ENCODE peak calls at places on chromosomes 7 and 10, in six cellular contexts. G, O, A, N, P and K are unnamed samples.

GRCh38 chr10:43024942-43025700 is 51.7 kb upstream of the RET start:
- DNase-seq in O (no peak), P (no peak), G (no peak), A (no peak), N (no peak), K (no peak)

GRCh38 chr7:100965723-100966541 is 3.4 kb upstream of the MUC12 start:
- DNase-seq in G (peak), P (peak), N (peak), A (peak), O (peak), K (peak)

GRCh38 chr7:33841658-33842057 is 63.7 kb upstream of the BMPER start:
- DNase-seq in A (peak), O (peak), P (no peak), G (peak), N (no peak), K (no peak)

GRCh38 chr7:38054199-38054598 is 123.8 kb upstream of the STARD3NL start:
- DNase-seq in O (no peak), G (no peak), A (no peak), N (no peak), P (no peak), K (no peak)

GRCh38 chr10:78375854-78376785 is 342.5 kb downstream of the RPS24 start:
- DNase-seq in P (no peak), G (no peak), N (no peak), A (no peak), O (no peak), K (no peak)

GRCh38 chr10:86941426-86941825 is 16.0 kb downstream of the MMRN2 start:
- DNase-seq in O (no peak), N (no peak), G (no peak), A (no peak), P (no peak), K (no peak)

GRCh38 chr7:73822319-73823173 is 8.2 kb upstream of the CLDN4 start:
- DNase-seq in P (no peak), G (peak), A (peak), N (no peak), O (peak), K (no peak)

GRCh38 chr7:618539-619355 is 99.1 kb upstream of the PDGFA start:
- DNase-seq in N (no peak), O (no peak), P (no peak), A (no peak), G (no peak), K (peak)

GRCh38 chr10:49601857-49602256 is 8.3 kb upstream of the SLC18A3 start:
- DNase-seq in N (no peak), P (no peak), G (peak), O (peak), A (peak), K (no peak)

GRCh38 chr10:43012578-43012977 is 64.3 kb upstream of the RET start:
- DNase-seq in P (no peak), N (no peak), G (no peak), O (no peak), A (no peak), K (no peak)

GRCh38 chr7:142880886-142881505 is 4.5 kb downstream of the TRPV6 start:
- DNase-seq in A (no peak), N (no peak), G (peak), P (no peak), O (peak), K (no peak)

GRCh38 chr10:11359849-11360248 is 251.6 kb downstream of the USP6NL start:
- DNase-seq in P (no peak), N (no peak), A (no peak), G (no peak), O (no peak), K (no peak)

GRCh38 chr7:76364198-76364584 is 5.4 kb upstream of the YWHAG start:
- DNase-seq in P (no peak), A (peak), O (peak), N (no peak), G (peak), K (no peak)

GRCh38 chr10:14450041-14450491 is 119.3 kb upstream of the FRMD4A start:
- DNase-seq in G (peak), O (peak), P (no peak), A (no peak), N (no peak), K (no peak)

GRCh38 chr7:36280840-36281812 is 108.5 kb upstream of the ANLN start:
- DNase-seq in G (peak), A (peak), O (peak), N (peak), P (no peak), K (no peak)

GRCh38 chr7:106104861-106105260 is 7.3 kb downstream of the SYPL1 start:
- DNase-seq in O (no peak), P (no peak), N (no peak), G (no peak), A (no peak), K (no peak)

GRCh38 chr7:2628137-2628482 is 3.7 kb upstream of the TTYH3 start:
- DNase-seq in O (no peak), N (no peak), A (no peak), P (no peak), G (no peak), K (no peak)

GRCh38 chr7:101816499-101817030 is 861 bp upstream of the CUX1 start:
- DNase-seq in N (peak), P (no peak), G (peak), A (peak), O (peak), K (peak)

GRCh38 chr10:3190817-3191216 is 18.2 kb upstream of the PITRM1 start:
- DNase-seq in A (no peak), P (no peak), O (no peak), G (no peak), N (no peak), K (no peak)

GRCh38 chr10:82340166-82340565 is 465.2 kb downstream of the NRG3 start:
- DNase-seq in N (no peak), O (no peak), A (no peak), G (no peak), P (no peak), K (no peak)

GRCh38 chr10:131855763-131856401 is 44.9 kb upstream of the PPP2R2D start:
- DNase-seq in A (no peak), N (no peak), G (no peak), P (no peak), O (no peak), K (no peak)

GRCh38 chr7:100607111-100607510 is 4.9 kb downstream of the PCOLCE start:
- DNase-seq in A (no peak), O (peak), P (no peak), N (no peak), G (no peak), K (no peak)

GRCh38 chr7:40324889-40325288 is 190.1 kb downstream of the SUGCT start:
- DNase-seq in A (no peak), G (no peak), N (no peak), P (no peak), O (no peak), K (no peak)

GRCh38 chr7:21923663-21924062 is 22.0 kb downstream of the CDCA7L start:
- DNase-seq in P (no peak), O (no peak), A (no peak), G (peak), N (no peak), K (no peak)

GRCh38 chr7:34430456-34430855 is 227.6 kb upstream of the NPSR1 start:
- DNase-seq in O (peak), A (peak), P (no peak), N (no peak), G (peak), K (no peak)

GRCh38 chr10:133385214-133385613 is 6.2 kb downstream of the PAOX start:
- DNase-seq in P (no peak), A (no peak), N (no peak), O (no peak), G (no peak), K (no peak)